ENCODE peak calls at places on chromosomes 3 and 15, in nine cellular contexts. T is GM23338; N is glutamatergic neuron; O is endothelial cell; A is activated CD8-positive, alpha-beta T cell treated with anti-CD3 and anti-CD28 coated beads for 36 hours; P is RWPE2; Q is lower lobe of right lung; I is uterus; Z is heart left ventricle. K is an unnamed sample.

GRCh38 chr15:57544840-57545239 is 46.9 kb upstream of the MYZAP start:
- DNase-seq in O (no peak), A (no peak), I (no peak), T (no peak), Q (no peak), P (no peak), Z (no peak), N (no peak), K (no peak)

GRCh38 chr15:83692820-83693581 is 39.1 kb downstream of the ADAMTSL3 start:
- DNase-seq in O (no peak), N (no peak), Q (no peak), P (no peak), Z (no peak), I (peak; percentile 32), A (no peak), T (peak; percentile 6), K (no peak)

GRCh38 chr3:155657161-155657560 is 87.7 kb downstream of the PLCH1 start:
- DNase-seq in O (no peak), I (no peak), A (no peak), T (no peak), Q (no peak), Z (no peak), N (no peak), P (no peak), K (no peak)

GRCh38 chr3:70631716-70632307 is 319.4 kb upstream of the MDFIC2 start:
- DNase-seq in P (no peak), T (peak; percentile 75), O (no peak), I (no peak), N (no peak), Q (no peak), A (no peak), Z (no peak), K (no peak)

GRCh38 chr3:110568246-110568645 is 503.4 kb upstream of the NECTIN3 start:
- DNase-seq in N (no peak), T (no peak), P (no peak), Z (no peak), A (no peak), I (no peak), Q (no peak), O (no peak), K (no peak)

GRCh38 chr15:41603941-41604660 is 45.1 kb downstream of the TYRO3 start:
- DNase-seq in I (peak; percentile 65), N (peak; percentile 72), O (peak; percentile 69), Z (peak; percentile 75), T (peak; percentile 92), P (peak; percentile 82), Q (peak; percentile 72), A (peak; percentile 69), K (peak; percentile 30)

GRCh38 chr3:100650651-100651611 is 41.5 kb downstream of the ADGRG7 start:
- DNase-seq in P (no peak), T (no peak), I (no peak), O (no peak), N (no peak), Q (no peak), A (peak; percentile 60), Z (no peak), K (no peak)

GRCh38 chr3:172808969-172809546 is 58.5 kb downstream of the ECT2 start:
- DNase-seq in Q (no peak), N (no peak), I (no peak), Z (no peak), P (no peak), O (no peak), A (no peak), T (peak; percentile 46), K (no peak)

GRCh38 chr15:43915820-43916660 is 89.2 kb downstream of the WDR76 start:
- DNase-seq in O (no peak), N (peak; percentile 38), P (no peak), Z (no peak), Q (no peak), I (peak; percentile 13), T (no peak), A (no peak), K (no peak)

GRCh38 chr3:87771338-87772059 is 287.3 kb downstream of the CGGBP1 start:
- DNase-seq in N (peak; percentile 34), I (no peak), Q (no peak), O (peak; percentile 26), A (peak; percentile 39), Z (peak; percentile 25), T (peak; percentile 62), P (no peak), K (no peak)

GRCh38 chr15:69391046-69391757 is 22.9 kb upstream of the KIF23 start:
- DNase-seq in N (no peak), P (peak; percentile 33), O (no peak), Q (no peak), A (no peak), I (no peak), Z (no peak), T (no peak), K (no peak)

GRCh38 chr3:73680696-73681095 is 56.0 kb upstream of the PDZRN3 start:
- DNase-seq in O (no peak), A (no peak), T (no peak), I (no peak), Q (no peak), P (no peak), Z (no peak), N (no peak), K (no peak)

GRCh38 chr3:156246939-156247725 is 126.8 kb downstream of the KCNAB1 start:
- DNase-seq in I (no peak), T (no peak), N (no peak), P (no peak), Z (no peak), O (no peak), A (no peak), Q (no peak), K (no peak)

GRCh38 chr15:38817427-38818155 is 253.0 kb upstream of the RASGRP1 start:
- DNase-seq in Z (peak; percentile 69), T (peak; percentile 86), I (peak; percentile 85), A (peak; percentile 92), N (peak; percentile 86), Q (peak; percentile 86), O (peak; percentile 90), P (peak; percentile 87), K (peak; percentile 77)
- TF ChIP-seq CTCF in Z (peak; percentile 97), T (peak; percentile 99), I (peak; percentile 97), A (peak; percentile 98), N (peak; percentile 97), Q (peak; percentile 99), O (peak; percentile 98), P (peak; percentile 100), K (peak; percentile 99)

GRCh38 chr15:47407692-47408091 is 309.6 kb upstream of the SEMA6D start:
- DNase-seq in Z (no peak), I (no peak), O (no peak), Q (no peak), P (no peak), A (no peak), T (peak; percentile 45), N (no peak), K (no peak)
- TF ChIP-seq CTCF in Z (no peak), I (no peak), O (no peak), Q (no peak), P (no peak), A (no peak), T (peak; percentile 23), N (no peak), K (no peak)

GRCh38 chr15:66151809-66152208 is 101.7 kb downstream of the MEGF11 start:
- DNase-seq in T (peak; percentile 57), I (no peak), O (no peak), Q (no peak), Z (no peak), N (no peak), P (no peak), A (no peak), K (no peak)
- TF ChIP-seq CTCF in T (peak; percentile 30), I (no peak), O (no peak), Q (no peak), Z (no peak), N (no peak), P (no peak), A (no peak), K (no peak)

DNA sequence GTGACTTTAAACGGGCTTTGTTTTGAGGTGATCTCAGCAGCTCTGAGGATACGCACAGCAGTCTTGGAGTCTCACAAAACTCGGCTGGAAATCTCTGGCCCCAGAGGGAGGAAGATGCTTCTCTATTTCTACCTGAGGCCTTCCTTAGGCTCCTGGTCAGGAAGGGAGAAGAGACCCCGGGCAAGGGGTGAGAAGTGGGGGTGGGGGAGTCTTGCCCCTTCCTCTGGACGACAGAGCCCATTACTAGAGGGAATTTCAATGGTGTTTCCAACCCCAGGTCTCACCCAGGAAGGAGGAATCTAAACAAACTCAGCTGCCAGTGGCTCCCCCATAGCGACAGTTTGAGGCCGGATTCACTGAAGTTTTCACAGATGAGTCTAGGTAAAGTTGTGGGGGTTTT is 37.4 kb upstream of the PCSK6 start:
- DNase-seq in P (no peak), N (no peak), A (no peak), Q (no peak), I (no peak), O (no peak), Z (no peak), T (no peak), K (no peak)
- TF ChIP-seq CTCF in P (no peak), N (no peak), A (no peak), Q (no peak), I (no peak), O (no peak), Z (no peak), T (no peak), K (no peak)

K was measured in natural killer cell.